ENCODE peak calls at places on chromosome 18, in six cellular contexts. J is tibial nerve, F is cardiac muscle cell, S is K562, A is fibroblast of lung, Q is neural progenitor cell. K is an unnamed sample.

GRCh38 chr18:13587001-13587400 is 139.4 kb downstream of the FAM210A start:
- DNase-seq in J (no peak), F (no peak), S (no peak), A (no peak), Q (no peak), K (no peak)

GRCh38 chr18:73577365-73577764 is 570.3 kb downstream of the FBXO15 start:
- DNase-seq in J (no peak), F (no peak), S (no peak), A (peak; percentile 60), Q (no peak), K (no peak)

GRCh38 chr18:77222464-77222863 is 27.2 kb upstream of the GALR1 start:
- DNase-seq in J (no peak), F (no peak), S (no peak), A (no peak), Q (no peak), K (no peak)

GRCh38 chr18:12766986-12767433 is 64.2 kb downstream of the PSMG2 start:
- DNase-seq in J (no peak), F (no peak), S (peak; percentile 72), A (no peak), Q (peak; percentile 77), K (no peak)

GRCh38 chr18:62979172-62979571 is 263.8 kb downstream of the PHLPP1 start:
- DNase-seq in J (peak; percentile 34), F (peak; percentile 87), S (no peak), A (peak; percentile 87), Q (no peak), K (no peak)

GRCh38 chr18:77068890-77069312 is 63.7 kb downstream of the MBP start:
- DNase-seq in J (no peak), F (no peak), S (no peak), A (no peak), Q (peak; percentile 43), K (no peak)

GRCh38 chr18:32530947-32531651 is 60.4 kb upstream of the GAREM1 start:
- DNase-seq in J (no peak), F (peak; percentile 64), S (no peak), A (peak; percentile 81), Q (no peak), K (no peak)

GRCh38 chr18:42131044-42131939 is 176.3 kb downstream of the PIK3C3 start:
- DNase-seq in J (no peak), F (no peak), S (no peak), A (no peak), Q (no peak), K (no peak)

GRCh38 chr18:24052053-24052452 is 37.5 kb downstream of the TTC39C start:
- DNase-seq in J (no peak), F (no peak), S (no peak), A (no peak), Q (no peak), K (no peak)

GRCh38 chr18:75208055-75208835 is 694 bp downstream of the PTGR3 start:
- DNase-seq in J (peak; percentile 44), F (peak; percentile 67), S (peak; percentile 22), A (peak; percentile 71), Q (peak; percentile 65), K (no peak)

GRCh38 chr18:75408554-75409506 is 18.7 kb downstream of the SMIM21 start:
- DNase-seq in J (no peak), F (peak; percentile 87), S (no peak), A (peak; percentile 99), Q (no peak), K (no peak)

GRCh38 chr18:48028716-48029115 is 98.3 kb upstream of the SMAD2 start:
- DNase-seq in J (no peak), F (no peak), S (no peak), A (no peak), Q (no peak), K (no peak)

GRCh38 chr18:8948471-8949149 is 153.9 kb upstream of the NDUFV2 start:
- DNase-seq in J (no peak), F (peak; percentile 74), S (peak; percentile 48), A (peak; percentile 97), Q (no peak), K (no peak)

GRCh38 chr18:57630759-57631660 is 9.4 kb upstream of the NARS1 start:
- DNase-seq in J (no peak), F (no peak), S (no peak), A (peak; percentile 31), Q (no peak), K (no peak)

GRCh38 chr18:43893001-43893637 is 615.8 kb upstream of the SYT4 start:
- DNase-seq in J (no peak), F (peak; percentile 74), S (no peak), A (peak; percentile 99), Q (no peak), K (no peak)

GRCh38 chr18:76461692-76462325 is 33.2 kb downstream of the ZNF516 start:
- DNase-seq in J (no peak), F (no peak), S (no peak), A (no peak), Q (no peak), K (no peak)

GRCh38 chr18:77905449-77906055 is 655.9 kb downstream of the GALR1 start:
- DNase-seq in J (no peak), F (no peak), S (no peak), A (no peak), Q (no peak), K (no peak)

GRCh38 chr18:12455511-12455910 is 47.8 kb downstream of the PRELID3A start:
- DNase-seq in J (peak; percentile 27), F (peak; percentile 18), S (no peak), A (peak; percentile 33), Q (no peak), K (no peak)

GRCh38 chr18:13471495-13471845 is 252.9 kb downstream of the LDLRAD4 start:
- DNase-seq in J (no peak), F (no peak), S (no peak), A (no peak), Q (no peak), K (no peak)

GRCh38 chr18:32770181-32770650 is 2.6 kb downstream of the KLHL14 start:
- DNase-seq in J (no peak), F (no peak), S (no peak), A (no peak), Q (peak; percentile 46), K (no peak)

DNA sequence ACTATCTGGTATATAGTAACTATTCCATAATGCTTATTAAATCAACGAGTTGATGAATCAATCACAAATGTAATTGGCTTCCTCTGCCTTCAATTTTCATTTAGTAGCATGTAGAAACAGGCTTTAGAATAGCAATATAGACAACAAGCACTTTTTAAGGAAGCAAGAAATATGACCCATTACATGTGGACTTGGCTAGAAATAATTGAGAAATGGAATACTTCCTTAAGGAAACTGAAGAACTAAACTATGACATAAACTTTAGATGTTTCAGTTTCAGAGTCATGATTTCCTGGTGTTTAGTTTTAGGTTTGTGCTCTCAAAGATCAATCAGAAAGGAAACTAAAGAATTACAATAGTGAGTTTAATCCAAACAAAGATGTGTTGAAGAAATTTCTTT is 443.8 kb downstream of the MBD2 start:
- DNase-seq in J (no peak), F (no peak), S (no peak), A (no peak), Q (no peak), K (no peak)
- H3K9me3 ChIP-seq in J (no peaks in the 10 kb centered on the region), F (no peaks in the 10 kb centered on the region), S (no peaks in the 10 kb centered on the region), A (no peaks in the 10 kb centered on the region), Q (no peaks in the 10 kb centered on the region), K (no peaks in the 10 kb centered on the region)

DNA sequence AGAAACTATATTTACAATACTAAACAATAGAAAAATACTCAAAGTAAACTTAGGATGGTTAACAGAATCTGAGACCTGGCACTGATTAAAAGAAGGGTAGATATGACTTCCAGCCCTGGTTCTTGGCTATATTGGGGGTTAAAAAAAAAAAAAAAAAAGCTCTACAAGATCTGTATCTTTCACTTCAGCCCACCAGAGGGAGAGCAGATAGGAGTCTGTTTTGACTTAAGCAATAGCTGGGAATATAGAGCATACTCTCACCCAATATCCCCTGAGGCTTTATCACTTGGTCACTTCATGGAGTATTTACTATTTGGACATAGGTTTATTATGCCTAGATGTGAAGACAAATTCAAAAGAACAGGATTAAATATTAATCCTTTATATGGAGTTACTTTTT is 598.9 kb upstream of the LINC00305 start:
- DNase-seq in J (no peak), F (no peak), S (no peak), A (no peak), Q (peak; percentile 39), K (no peak)
- H3K9me3 ChIP-seq in J (no peaks in the 10 kb centered on the region), F (no peaks in the 10 kb centered on the region), S (no peaks in the 10 kb centered on the region), A (no peaks in the 10 kb centered on the region), Q (no peaks in the 10 kb centered on the region), K (no peaks in the 10 kb centered on the region)

DNA sequence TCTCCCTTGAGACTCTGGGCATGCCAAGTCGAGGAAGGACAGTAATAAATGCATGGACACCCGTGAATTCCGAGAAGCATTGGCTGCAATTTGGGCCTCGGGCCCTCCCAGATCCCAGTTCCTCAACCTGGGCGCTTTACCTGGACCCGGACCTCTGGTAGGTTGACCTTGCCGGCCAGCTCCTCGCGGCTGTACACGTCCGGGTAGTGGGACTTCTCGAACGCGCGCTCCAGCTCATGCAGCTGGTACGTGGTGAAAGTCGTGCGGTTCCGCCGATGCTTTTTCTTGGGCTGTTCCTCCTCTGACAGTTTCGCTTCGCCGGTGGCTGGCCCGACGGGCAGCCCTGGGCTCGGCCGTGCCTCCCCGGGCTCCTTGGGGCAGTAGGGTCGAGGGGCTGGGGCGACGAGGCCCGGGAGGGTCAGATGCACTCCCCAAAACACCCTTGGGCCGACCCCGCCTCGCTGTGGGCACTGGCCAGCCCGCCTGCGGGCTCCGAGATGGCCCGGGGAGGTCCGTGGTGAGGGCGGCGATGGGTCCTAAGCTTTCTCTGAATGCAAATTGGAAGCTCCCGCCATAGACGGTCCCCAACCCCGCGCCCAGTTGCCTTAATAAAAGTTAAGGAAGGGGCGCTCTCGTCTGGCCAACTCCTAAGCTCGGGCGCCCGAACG is 899 bp downstream of the RAX start:
- DNase-seq in J (no peak), F (no peak), S (no peak), A (no peak), Q (peak; percentile 66), K (no peak)
- H3K9me3 ChIP-seq in J (no peaks in the 10 kb centered on the region), F (no peaks in the 10 kb centered on the region), S (no peaks in the 10 kb centered on the region), A (no peaks in the 10 kb centered on the region), Q (no peaks in the 10 kb centered on the region), K (no peaks in the 10 kb centered on the region)

GRCh38 chr18:4677006-4677405 is 221.9 kb upstream of the DLGAP1 start:
- DNase-seq in J (no peak), F (no peak), S (no peak), A (no peak), Q (no peak), K (no peak)

DNA sequence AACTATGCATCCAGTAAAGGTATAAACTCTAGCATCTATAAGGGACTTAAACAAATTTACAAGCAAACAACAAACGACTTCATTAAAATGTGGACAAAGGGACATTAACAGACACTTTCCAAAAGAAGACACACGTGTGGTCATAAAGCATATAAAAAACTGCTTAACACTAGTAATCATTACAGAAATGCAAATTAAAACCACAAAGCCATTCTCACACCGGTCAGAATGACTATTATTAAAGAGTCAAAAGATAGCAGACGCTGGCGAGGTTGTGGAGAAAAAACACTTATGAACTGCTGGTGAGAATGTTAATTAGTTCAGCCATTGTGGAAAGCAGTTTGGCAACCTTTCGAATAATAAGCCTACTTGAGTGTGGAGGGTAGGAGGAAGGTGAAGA is 217.0 kb upstream of the DLGAP1 start:
- DNase-seq in J (no peak), F (no peak), S (no peak), A (no peak), Q (no peak), K (no peak)
- H3K9me3 ChIP-seq in J (peaks cover 3% of the 10 kb centered on the region), F (no peaks in the 10 kb centered on the region), S (no peaks in the 10 kb centered on the region), A (no peaks in the 10 kb centered on the region), Q (peaks cover 19% of the 10 kb centered on the region), K (no peaks in the 10 kb centered on the region)

GRCh38 chr18:56019156-56019555 is 431.2 kb upstream of the TCF4 start:
- DNase-seq in J (no peak), F (no peak), S (no peak), A (no peak), Q (no peak), K (no peak)
- H3K9me3 ChIP-seq in J (no peaks in the 10 kb centered on the region), F (no peaks in the 10 kb centered on the region), S (no peaks in the 10 kb centered on the region), A (no peaks in the 10 kb centered on the region), Q (no peaks in the 10 kb centered on the region), K (no peaks in the 10 kb centered on the region)

K was measured in T-helper 17 cell.